ENCODE peak calls at places on chromosomes 16 and 17, in six cellular contexts. One of them, this sample, is unnamed.

GRCh38 chr17:75811174-75811573 is 26.6 kb downstream of the UNK start:
- DNase-seq in T-helper 2 cell: no peak
- DNase-seq in naive thymus-derived CD4-positive, alpha-beta T cell: no peak
- DNase-seq in activated naive CD4-positive, alpha-beta T cell treated with anti-CD3 and anti-CD28 coated beads for 36 hours: no peak
- DNase-seq in neural crest cell: no peak
- DNase-seq in fibroblast of mammary gland: no peak
- DNase-seq in this sample: no peak

GRCh38 chr17:49576121-49576905 is 642 bp downstream of the NXPH3 start:
- DNase-seq in T-helper 2 cell: no peak
- DNase-seq in naive thymus-derived CD4-positive, alpha-beta T cell: no peak
- DNase-seq in activated naive CD4-positive, alpha-beta T cell treated with anti-CD3 and anti-CD28 coated beads for 36 hours: no peak
- DNase-seq in neural crest cell: peak
- DNase-seq in fibroblast of mammary gland: peak
- DNase-seq in this sample: no peak

GRCh38 chr17:21239680-21240374 is 13.4 kb downstream of the NATD1 start:
- DNase-seq in T-helper 2 cell: no peak
- DNase-seq in naive thymus-derived CD4-positive, alpha-beta T cell: no peak
- DNase-seq in activated naive CD4-positive, alpha-beta T cell treated with anti-CD3 and anti-CD28 coated beads for 36 hours: no peak
- DNase-seq in neural crest cell: no peak
- DNase-seq in fibroblast of mammary gland: peak
- DNase-seq in this sample: no peak

GRCh38 chr16:79997257-79997656 is 396.7 kb upstream of the MAF start:
- DNase-seq in T-helper 2 cell: no peak
- DNase-seq in naive thymus-derived CD4-positive, alpha-beta T cell: no peak
- DNase-seq in activated naive CD4-positive, alpha-beta T cell treated with anti-CD3 and anti-CD28 coated beads for 36 hours: peak
- DNase-seq in neural crest cell: peak
- DNase-seq in fibroblast of mammary gland: peak
- DNase-seq in this sample: no peak

GRCh38 chr17:67452681-67453554 is 75.8 kb downstream of the PITPNC1 start:
- DNase-seq in T-helper 2 cell: no peak
- DNase-seq in naive thymus-derived CD4-positive, alpha-beta T cell: peak
- DNase-seq in activated naive CD4-positive, alpha-beta T cell treated with anti-CD3 and anti-CD28 coated beads for 36 hours: peak
- DNase-seq in neural crest cell: no peak
- DNase-seq in fibroblast of mammary gland: no peak
- DNase-seq in this sample: no peak

GRCh38 chr16:35753559-35754390 is 2294.4 kb downstream of the TP53TG3F start:
- DNase-seq in T-helper 2 cell: no peak
- DNase-seq in naive thymus-derived CD4-positive, alpha-beta T cell: no peak
- DNase-seq in activated naive CD4-positive, alpha-beta T cell treated with anti-CD3 and anti-CD28 coated beads for 36 hours: no peak
- DNase-seq in neural crest cell: no peak
- DNase-seq in fibroblast of mammary gland: no peak
- DNase-seq in this sample: no peak

GRCh38 chr17:56754523-56755208 is 79.1 kb downstream of the C17orf67 start:
- DNase-seq in T-helper 2 cell: no peak
- DNase-seq in naive thymus-derived CD4-positive, alpha-beta T cell: no peak
- DNase-seq in activated naive CD4-positive, alpha-beta T cell treated with anti-CD3 and anti-CD28 coated beads for 36 hours: peak
- DNase-seq in neural crest cell: no peak
- DNase-seq in fibroblast of mammary gland: peak
- DNase-seq in this sample: no peak

GRCh38 chr16:79369796-79370195 is 230.7 kb downstream of the MAF start:
- DNase-seq in T-helper 2 cell: no peak
- DNase-seq in naive thymus-derived CD4-positive, alpha-beta T cell: no peak
- DNase-seq in activated naive CD4-positive, alpha-beta T cell treated with anti-CD3 and anti-CD28 coated beads for 36 hours: no peak
- DNase-seq in neural crest cell: no peak
- DNase-seq in fibroblast of mammary gland: no peak
- DNase-seq in this sample: no peak

GRCh38 chr17:8153550-8153956 is 1.3 kb upstream of the PER1 start:
- DNase-seq in T-helper 2 cell: no peak
- DNase-seq in naive thymus-derived CD4-positive, alpha-beta T cell: peak
- DNase-seq in activated naive CD4-positive, alpha-beta T cell treated with anti-CD3 and anti-CD28 coated beads for 36 hours: peak
- DNase-seq in neural crest cell: no peak
- DNase-seq in fibroblast of mammary gland: peak
- DNase-seq in this sample: no peak

GRCh38 chr16:66266436-66267286 is 99.8 kb upstream of the CDH5 start:
- DNase-seq in T-helper 2 cell: no peak
- DNase-seq in naive thymus-derived CD4-positive, alpha-beta T cell: no peak
- DNase-seq in activated naive CD4-positive, alpha-beta T cell treated with anti-CD3 and anti-CD28 coated beads for 36 hours: no peak
- DNase-seq in neural crest cell: no peak
- DNase-seq in fibroblast of mammary gland: peak
- DNase-seq in this sample: no peak

GRCh38 chr17:51486885-51487520 is 226.7 kb downstream of the UTP18 start:
- DNase-seq in T-helper 2 cell: no peak
- DNase-seq in naive thymus-derived CD4-positive, alpha-beta T cell: no peak
- DNase-seq in activated naive CD4-positive, alpha-beta T cell treated with anti-CD3 and anti-CD28 coated beads for 36 hours: no peak
- DNase-seq in neural crest cell: no peak
- DNase-seq in fibroblast of mammary gland: no peak
- DNase-seq in this sample: no peak

GRCh38 chr17:82064433-82065192 is 991 bp downstream of the DUS1L start:
- DNase-seq in T-helper 2 cell: no peak
- DNase-seq in naive thymus-derived CD4-positive, alpha-beta T cell: no peak
- DNase-seq in activated naive CD4-positive, alpha-beta T cell treated with anti-CD3 and anti-CD28 coated beads for 36 hours: no peak
- DNase-seq in neural crest cell: no peak
- DNase-seq in fibroblast of mammary gland: no peak
- DNase-seq in this sample: no peak

GRCh38 chr16:55465077-55465896 is 13.7 kb upstream of the MMP2 start:
- DNase-seq in T-helper 2 cell: peak
- DNase-seq in naive thymus-derived CD4-positive, alpha-beta T cell: peak
- DNase-seq in activated naive CD4-positive, alpha-beta T cell treated with anti-CD3 and anti-CD28 coated beads for 36 hours: peak
- DNase-seq in neural crest cell: peak
- DNase-seq in fibroblast of mammary gland: peak
- DNase-seq in this sample: peak

GRCh38 chr17:40827746-40828453 is 5.5 kb upstream of the KRT10 start:
- DNase-seq in T-helper 2 cell: no peak
- DNase-seq in naive thymus-derived CD4-positive, alpha-beta T cell: no peak
- DNase-seq in activated naive CD4-positive, alpha-beta T cell treated with anti-CD3 and anti-CD28 coated beads for 36 hours: no peak
- DNase-seq in neural crest cell: no peak
- DNase-seq in fibroblast of mammary gland: no peak
- DNase-seq in this sample: no peak

GRCh38 chr17:8838551-8839095 is 28.9 kb downstream of the PIK3R6 start:
- DNase-seq in T-helper 2 cell: no peak
- DNase-seq in naive thymus-derived CD4-positive, alpha-beta T cell: no peak
- DNase-seq in activated naive CD4-positive, alpha-beta T cell treated with anti-CD3 and anti-CD28 coated beads for 36 hours: no peak
- DNase-seq in neural crest cell: no peak
- DNase-seq in fibroblast of mammary gland: no peak
- DNase-seq in this sample: no peak

GRCh38 chr16:1042776-1043349 is 29.7 kb upstream of the SSTR5 start:
- DNase-seq in T-helper 2 cell: no peak
- DNase-seq in naive thymus-derived CD4-positive, alpha-beta T cell: no peak
- DNase-seq in activated naive CD4-positive, alpha-beta T cell treated with anti-CD3 and anti-CD28 coated beads for 36 hours: no peak
- DNase-seq in neural crest cell: no peak
- DNase-seq in fibroblast of mammary gland: no peak
- DNase-seq in this sample: no peak

GRCh38 chr17:27569257-27569722 is 61.7 kb upstream of the LGALS9 start:
- DNase-seq in T-helper 2 cell: no peak
- DNase-seq in naive thymus-derived CD4-positive, alpha-beta T cell: no peak
- DNase-seq in activated naive CD4-positive, alpha-beta T cell treated with anti-CD3 and anti-CD28 coated beads for 36 hours: peak
- DNase-seq in neural crest cell: no peak
- DNase-seq in fibroblast of mammary gland: no peak
- DNase-seq in this sample: no peak

This sample was measured in activated B cell treated with CpG ODN at 0.5 μM for 24 hours.